ENCODE peak calls at places on chromosomes 13 and 19, in four cellular contexts. G, J, M and D are unnamed samples.

GRCh38 chr13:74132152-74132767 is 1.9 kb downstream of the KLF12 start:
- DNase-seq in G (peak), J (no peak), M (peak), D (no peak)

GRCh38 chr13:34155931-34156607 is 338.1 kb downstream of the RFC3 start:
- DNase-seq in G (no peak), M (no peak), J (no peak), D (no peak)

GRCh38 chr13:79060216-79060615 is 345.8 kb downstream of the RBM26 start:
- DNase-seq in M (no peak), G (no peak), J (no peak), D (no peak)

GRCh38 chr13:60944016-60944415 is 471.6 kb downstream of the PCDH20 start:
- DNase-seq in G (no peak), J (no peak), M (no peak), D (no peak)

GRCh38 chr19:7605490-7606222 is 10.0 kb downstream of the CAMSAP3 start:
- DNase-seq in J (peak), G (peak), M (peak), D (peak)

GRCh38 chr19:18290250-18291018 is 9.0 kb upstream of the JUND start:
- DNase-seq in G (no peak), M (no peak), J (peak), D (no peak)

GRCh38 chr19:10881403-10882107 is 10.2 kb downstream of the CARM1 start:
- DNase-seq in J (peak), G (no peak), M (no peak), D (peak)

GRCh38 chr19:46366620-46367277 is 19.9 kb downstream of the PPP5C start:
- DNase-seq in M (no peak), J (no peak), G (no peak), D (no peak)

GRCh38 chr13:80336335-80336734 is 4.6 kb downstream of the SPRY2 start:
- DNase-seq in J (no peak), G (no peak), M (no peak), D (no peak)

GRCh38 chr13:51303063-51303552 is 36.4 kb upstream of the SERPINE3 start:
- DNase-seq in M (no peak), J (no peak), G (no peak), D (peak)

GRCh38 chr13:51298812-51299211 is 40.7 kb upstream of the SERPINE3 start:
- DNase-seq in M (no peak), J (no peak), G (no peak), D (no peak)

GRCh38 chr13:51292000-51292550 is 47.4 kb upstream of the SERPINE3 start:
- DNase-seq in J (no peak), M (no peak), G (no peak), D (no peak)

DNA sequence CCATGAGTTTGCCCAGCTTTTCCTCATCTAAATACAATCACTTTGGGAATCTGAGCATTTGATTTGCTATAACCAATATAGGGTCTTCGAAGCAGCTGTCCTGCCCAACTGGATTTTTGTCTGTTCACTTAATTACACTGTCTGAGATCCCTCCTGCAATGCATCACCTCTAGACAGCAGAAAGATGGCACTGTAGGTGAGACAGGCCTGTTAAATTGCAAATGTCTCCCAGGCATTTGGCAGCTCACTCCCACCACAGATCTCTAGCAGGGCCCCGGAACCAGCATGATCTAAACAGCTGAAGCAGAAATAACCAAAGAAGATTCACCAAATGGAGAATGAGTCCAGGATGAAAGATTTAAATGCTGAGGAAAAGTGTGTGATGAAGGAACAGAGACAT is 41.9 kb upstream of the SERPINE3 start:
- DNase-seq in M (no peak), G (no peak), J (no peak), D (no peak)
- TF ChIP-seq ELF4 in M (no peak), G (no peak), J (no peak), D (no peak)

DNA sequence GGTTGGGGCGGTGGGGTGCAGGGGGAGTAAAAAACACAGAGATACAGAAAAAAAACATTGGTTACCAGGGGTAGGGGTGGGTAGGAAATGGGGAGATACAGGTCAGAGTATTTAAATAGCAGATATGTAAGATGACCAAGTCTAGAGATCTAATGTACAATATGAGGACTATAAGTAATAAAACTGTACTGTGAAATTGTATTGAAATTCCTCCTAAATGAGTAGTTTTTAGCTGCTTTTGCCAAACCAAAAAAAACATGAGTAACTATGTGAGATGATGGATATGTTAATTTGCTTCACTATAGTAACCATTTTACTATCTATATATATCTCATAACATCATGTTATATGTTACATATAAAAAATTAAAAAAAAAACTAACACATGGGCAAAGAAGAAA is 29.6 kb downstream of the VWA8 start:
- DNase-seq in M (no peak), J (no peak), G (no peak), D (no peak)
- TF ChIP-seq ELF4 in M (no peak), J (no peak), G (no peak), D (no peak)

GRCh38 chr13:109783815-109784589 is 2.4 kb downstream of the IRS2 start:
- DNase-seq in M (no peak), J (no peak), G (no peak), D (peak)
- TF ChIP-seq ELF4 in M (no peak), J (no peak), G (no peak), D (no peak)

GRCh38 chr19:41327499-41328156 is 17.7 kb downstream of the CCDC97 start:
- DNase-seq in G (no peak), M (no peak), J (no peak), D (peak)
- TF ChIP-seq ELF4 in G (no peak), M (no peak), J (no peak), D (no peak)

DNA sequence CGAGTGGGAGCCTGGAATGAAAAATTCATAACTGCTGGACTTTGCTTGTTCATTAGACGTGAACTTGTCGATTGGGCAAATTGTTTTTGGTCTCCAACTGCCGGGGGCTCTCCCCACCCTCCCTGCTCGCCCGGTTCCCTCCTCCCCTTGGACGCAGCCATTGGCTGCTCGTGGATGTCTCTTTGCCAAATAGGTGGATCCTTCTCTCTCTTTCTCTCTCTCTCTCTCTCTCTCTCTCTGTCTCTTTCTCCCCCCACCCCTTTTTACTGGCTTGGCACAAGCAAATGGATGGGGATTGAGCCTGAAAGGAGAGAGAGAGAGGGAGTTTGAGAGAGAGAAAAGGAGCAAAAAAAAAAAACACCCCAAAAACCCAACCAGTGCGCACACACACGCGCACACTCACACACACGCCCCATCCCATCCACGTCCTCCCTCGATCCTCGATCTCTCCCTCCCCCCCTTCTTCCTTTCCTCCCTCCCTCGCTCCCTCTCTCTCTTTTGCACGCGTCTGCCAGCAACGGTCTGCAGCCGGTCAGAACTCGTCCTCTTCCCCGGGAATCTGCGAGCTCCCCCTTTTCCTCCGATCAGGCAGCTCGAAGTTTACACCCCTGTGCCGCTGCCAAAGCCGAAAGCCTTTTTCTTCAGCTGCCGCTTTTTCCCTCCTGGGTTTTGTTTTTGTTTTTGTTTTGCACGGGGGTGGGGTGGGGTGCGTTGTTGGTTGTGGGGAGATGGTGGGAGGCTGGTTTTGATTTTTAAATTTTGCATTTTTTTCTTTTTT is 27.8 kb downstream of the NFIX start:
- DNase-seq in G (peak), M (peak), J (peak), D (peak)
- TF ChIP-seq ELF4 in G (no peak), M (no peak), J (peak), D (no peak)